ENCODE peak calls at places on chromosomes 5 and 9, in five cellular contexts. E, T, K, L and D are unnamed samples.

GRCh38 chr5:135944967-135945560 is 9.7 kb downstream of the LECT2 start:
- DNase-seq in E (peak), T (peak), K (peak), L (no peak), D (peak)

GRCh38 chr9:127341152-127341551 is 55.8 kb upstream of the SLC2A8 start:
- DNase-seq in E (no peak), T (no peak), K (no peak), L (no peak), D (no peak)

GRCh38 chr5:170791325-170791954 is 7.9 kb downstream of the GABRP start:
- DNase-seq in E (peak), T (peak), K (peak), L (no peak), D (peak)

GRCh38 chr5:134101686-134102439 is 12.6 kb upstream of the TCF7 start:
- DNase-seq in E (no peak), T (peak), K (peak), L (peak), D (peak)

GRCh38 chr5:77915346-77915745 is 139.2 kb upstream of the TBCA start:
- DNase-seq in E (no peak), T (no peak), K (no peak), L (no peak), D (no peak)

GRCh38 chr9:126975327-126976059 is 60.9 kb downstream of the RALGPS1 start:
- DNase-seq in E (no peak), T (no peak), K (no peak), L (no peak), D (no peak)

GRCh38 chr9:93037476-93037971 is 21.0 kb upstream of the SUSD3 start:
- DNase-seq in E (no peak), T (no peak), K (no peak), L (no peak), D (no peak)

GRCh38 chr5:150066901-150067396 is 19.4 kb downstream of the CSF1R start:
- DNase-seq in E (peak), T (no peak), K (no peak), L (no peak), D (no peak)

GRCh38 chr9:115883467-115884329 is 269.9 kb upstream of the PAPPA start:
- DNase-seq in E (peak), T (peak), K (no peak), L (no peak), D (peak)

GRCh38 chr5:18141260-18141659 is 507.0 kb downstream of the TAF11L14 start:
- DNase-seq in E (no peak), T (no peak), K (no peak), L (no peak), D (no peak)

GRCh38 chr5:96855041-96855872 is 21.0 kb upstream of the ERAP2 start:
- DNase-seq in E (peak), T (no peak), K (no peak), L (no peak), D (no peak)

GRCh38 chr9:127974002-127974768 is 6.6 kb downstream of the EEIG1 start:
- DNase-seq in E (no peak), T (no peak), K (no peak), L (no peak), D (peak)

GRCh38 chr5:67795781-67796477 is 419.6 kb upstream of the PIK3R1 start:
- DNase-seq in E (no peak), T (no peak), K (no peak), L (no peak), D (no peak)

GRCh38 chr5:139132515-139132914 is 65.7 kb downstream of the SIL1 start:
- DNase-seq in E (no peak), T (no peak), K (no peak), L (no peak), D (no peak)

GRCh38 chr9:6305954-6306563 is 22.1 kb upstream of the TPD52L3 start:
- DNase-seq in E (peak), T (peak), K (peak), L (peak), D (peak)

GRCh38 chr5:14258840-14259239 is 115.7 kb downstream of the TRIO start:
- DNase-seq in E (no peak), T (no peak), K (no peak), L (no peak), D (no peak)

GRCh38 chr5:133942589-133943474 is 25.6 kb downstream of the C5orf15 start:
- DNase-seq in E (no peak), T (no peak), K (no peak), L (no peak), D (no peak)

GRCh38 chr5:119397518-119398380 is 41.9 kb downstream of the TNFAIP8 start:
- DNase-seq in E (peak), T (no peak), K (no peak), L (peak), D (no peak)

GRCh38 chr9:120610975-120611689 is 31.2 kb upstream of the CDK5RAP2 start:
- DNase-seq in E (no peak), T (no peak), K (peak), L (no peak), D (no peak)

GRCh38 chr5:7271728-7272127 is 124.2 kb upstream of the ADCY2 start:
- DNase-seq in E (no peak), T (no peak), K (no peak), L (no peak), D (no peak)

GRCh38 chr5:322942-323879 is 1.7 kb downstream of the AHRR start:
- DNase-seq in E (peak), T (no peak), K (no peak), L (no peak), D (no peak)

GRCh38 chr5:159286420-159287035 is 23.4 kb downstream of the UBLCP1 start:
- DNase-seq in E (peak), T (no peak), K (no peak), L (no peak), D (peak)

GRCh38 chr5:159294921-159295320 is 31.8 kb downstream of the UBLCP1 start:
- DNase-seq in E (no peak), T (no peak), K (no peak), L (no peak), D (no peak)

DNA sequence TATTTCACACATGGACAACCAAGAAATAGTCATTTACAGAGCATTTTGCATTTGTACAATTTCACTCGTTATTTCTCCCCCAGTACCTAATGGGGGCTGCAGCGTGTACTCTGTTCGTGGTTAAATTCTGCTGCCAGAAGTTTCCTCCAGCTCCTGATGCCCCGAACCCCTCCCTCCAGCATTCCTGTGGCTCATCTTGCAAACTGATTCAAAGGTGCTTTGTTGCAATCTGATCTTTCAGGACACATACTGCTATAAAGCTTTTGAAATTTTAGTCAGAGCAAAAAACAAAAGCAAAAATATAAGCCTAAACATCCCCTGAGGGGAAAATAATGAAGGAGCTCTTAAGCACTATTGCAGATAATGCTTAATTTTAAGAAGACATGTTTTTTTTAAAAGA is 27.7 kb downstream of the UBLCP1 start:
- DNase-seq in E (peak), T (no peak), K (no peak), L (no peak), D (no peak)
- TF ChIP-seq RFX5 in E (no peak), T (no peak), K (no peak), L (no peak), D (no peak)

GRCh38 chr9:2663486-2663885 is 41.9 kb downstream of the VLDLR start:
- DNase-seq in E (no peak), T (no peak), K (no peak), L (no peak), D (no peak)

GRCh38 chr9:2663886-2664674 is 42.5 kb downstream of the VLDLR start:
- DNase-seq in E (no peak), T (no peak), K (no peak), L (no peak), D (no peak)

GRCh38 chr9:2666569-2666968 is 45.0 kb downstream of the VLDLR start:
- DNase-seq in E (no peak), T (no peak), K (no peak), L (no peak), D (no peak)

GRCh38 chr9:2664675-2665065 is 43.1 kb downstream of the VLDLR start:
- DNase-seq in E (no peak), T (no peak), K (no peak), L (no peak), D (no peak)

GRCh38 chr9:2662496-2662895 is 40.9 kb downstream of the VLDLR start:
- DNase-seq in E (no peak), T (no peak), K (no peak), L (no peak), D (peak)
- TF ChIP-seq CTCF in E (no peak), T (peak), K (no peak), L (no peak), D (peak)

DNA sequence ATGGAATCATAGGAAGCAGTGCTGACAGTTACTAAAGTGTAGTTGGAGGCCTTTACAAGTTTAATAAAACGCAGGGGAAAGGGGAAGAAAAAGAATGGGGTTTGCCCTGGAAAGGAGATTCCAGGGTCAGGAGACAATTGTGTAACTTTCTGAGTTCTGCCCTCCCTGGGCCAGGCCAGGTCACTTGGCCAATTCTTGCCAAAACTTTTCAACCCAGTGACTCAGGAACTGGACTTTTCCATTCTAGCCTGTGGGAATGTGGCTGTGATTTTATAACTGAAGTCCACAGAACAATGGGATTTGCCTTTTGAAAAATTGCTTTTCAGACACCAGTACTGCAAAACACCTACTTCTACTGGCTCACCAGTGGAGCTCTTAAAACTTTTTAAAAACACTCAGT is 289.8 kb upstream of the ANKRD55 start:
- DNase-seq in E (peak), T (no peak), K (no peak), L (no peak), D (no peak)
- TF ChIP-seq RCOR1 in E (no peak), T (no peak), K (no peak), L (no peak), D (no peak)

DNA sequence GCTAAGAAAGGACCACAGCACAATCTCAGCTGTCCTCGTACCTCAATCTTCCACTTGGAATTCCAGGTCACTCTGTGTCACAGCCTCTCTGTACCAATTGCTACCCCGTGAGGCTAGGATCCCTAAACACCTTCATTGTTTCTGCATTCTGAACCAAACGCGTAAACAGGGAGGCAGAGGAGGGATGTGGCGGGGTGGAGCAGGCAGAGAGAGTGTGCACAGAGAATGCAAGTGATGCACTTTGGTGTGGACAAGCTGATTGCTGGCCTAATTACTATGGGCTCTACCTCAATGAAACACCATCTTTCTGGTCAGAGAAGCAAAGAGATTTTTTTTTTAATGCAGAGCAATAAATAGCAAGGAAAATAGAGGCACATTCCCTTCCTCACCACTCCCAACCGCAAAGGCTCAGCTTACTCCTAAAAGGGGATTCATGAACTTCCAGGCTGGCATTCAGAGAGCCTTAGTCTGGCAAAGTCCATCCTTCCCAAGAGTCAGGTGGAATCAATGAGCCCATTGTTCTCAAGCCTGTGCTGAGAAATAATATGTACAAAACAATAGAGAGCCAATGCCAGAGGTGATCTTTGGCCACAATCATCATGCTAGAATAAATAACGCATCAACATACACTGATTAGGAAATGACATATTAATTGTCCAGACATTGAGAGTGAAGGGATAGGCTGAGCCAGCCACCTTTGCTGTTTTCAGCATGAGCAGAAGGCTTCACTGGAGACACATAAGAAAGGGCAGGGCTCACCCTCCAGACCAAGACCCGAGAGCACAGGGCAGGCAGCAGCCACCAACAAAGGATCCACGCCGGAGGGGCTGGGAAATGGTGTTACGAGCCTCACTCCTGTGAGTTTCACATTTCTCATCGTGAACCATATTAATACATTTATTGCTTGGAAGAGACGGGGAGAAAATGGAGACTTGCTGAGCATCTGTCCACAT is 278.8 kb downstream of the ENC1 start:
- DNase-seq in E (no peak), T (no peak), K (no peak), L (no peak), D (no peak)
- TF ChIP-seq RFX5 in E (no peak), T (no peak), K (no peak), L (no peak), D (no peak)

DNA sequence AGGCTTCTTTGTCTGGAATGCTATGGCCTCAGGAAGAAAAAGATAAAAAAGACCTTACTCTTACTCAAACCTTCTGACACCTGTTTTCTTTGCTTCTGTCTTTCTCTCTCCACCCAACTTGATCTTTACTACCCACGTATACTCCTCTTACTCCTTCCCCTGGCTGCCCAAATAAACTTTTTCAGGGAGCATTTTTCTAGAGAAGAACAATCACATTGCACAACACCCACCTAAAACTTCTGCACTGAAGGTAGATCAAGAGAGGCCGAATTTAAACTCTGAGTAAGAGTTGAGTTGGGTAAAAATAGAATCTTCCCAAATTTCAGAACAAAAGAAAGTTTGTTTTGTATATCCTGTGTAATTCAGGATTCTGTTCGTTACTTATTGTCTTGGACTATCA is 3.9 kb downstream of the TEX48 start:
- DNase-seq in E (no peak), T (no peak), K (no peak), L (no peak), D (no peak)
- TF ChIP-seq CTCF in E (no peak), T (no peak), K (no peak), L (no peak), D (no peak)

GRCh38 chr5:82044015-82044414 is 72.2 kb downstream of the ATG10 start:
- DNase-seq in E (no peak), T (no peak), K (no peak), L (no peak), D (no peak)

GRCh38 chr5:82046268-82046621 is 74.4 kb downstream of the ATG10 start:
- DNase-seq in E (no peak), T (no peak), K (no peak), L (no peak), D (no peak)

GRCh38 chr5:82050955-82051354 is 79.1 kb downstream of the ATG10 start:
- DNase-seq in E (no peak), T (no peak), K (no peak), L (no peak), D (no peak)

GRCh38 chr5:82045526-82046267 is 73.9 kb downstream of the ATG10 start:
- DNase-seq in E (peak), T (no peak), K (no peak), L (no peak), D (no peak)
- TF ChIP-seq RCOR1 in E (no peak), T (no peak), K (no peak), L (no peak), D (no peak)

GRCh38 chr5:159878988-159879471 is 37.3 kb upstream of the ADRA1B start:
- DNase-seq in E (peak), T (peak), K (peak), L (no peak), D (peak)
- TF ChIP-seq RFX5 in E (no peak), T (no peak), K (no peak), L (no peak), D (no peak)

GRCh38 chr9:94167376-94167775 is 83.1 kb downstream of the PTPDC1 start:
- DNase-seq in E (no peak), T (no peak), K (no peak), L (no peak), D (no peak)

GRCh38 chr9:94165592-94166236 is 81.5 kb downstream of the PTPDC1 start:
- DNase-seq in E (peak), T (peak), K (peak), L (peak), D (peak)

GRCh38 chr9:94164756-94165549 is 80.7 kb downstream of the PTPDC1 start:
- DNase-seq in E (no peak), T (no peak), K (no peak), L (no peak), D (no peak)

GRCh38 chr9:94167055-94167346 is 82.7 kb downstream of the PTPDC1 start:
- DNase-seq in E (no peak), T (no peak), K (no peak), L (no peak), D (no peak)

GRCh38 chr9:94166237-94167054 is 82.2 kb downstream of the PTPDC1 start:
- DNase-seq in E (peak), T (peak), K (peak), L (peak), D (peak)
- TF ChIP-seq CTCF in E (peak), T (no peak), K (no peak), L (peak), D (no peak)

GRCh38 chr5:132539716-132540115 is 3.6 kb downstream of the IL5 start:
- DNase-seq in E (no peak), T (no peak), K (peak), L (no peak), D (no peak)
- TF ChIP-seq RCOR1 in E (no peak), T (no peak), K (no peak), L (no peak), D (no peak)